ENCODE peak calls at places on chromosomes 5 and 9, in nine cellular contexts. T, B, X, O, I, E, Y, V and J are unnamed samples.
A peak's percentile ranks its signal among the peaks of the same experiment; 100 is the strongest.

GRCh38 chr9:129177791-129178578 is at the start of gene IER5L:
- DNase-seq in T (peak; percentile 77), B (no peak), X (peak; percentile 97), O (peak; percentile 96), I (peak; percentile 97), E (peak; percentile 95), Y (peak; percentile 96), V (peak; percentile 97), J (peak; percentile 93)

GRCh38 chr9:20624201-20625002 is 2.1 kb upstream of the MLLT3 start:
- DNase-seq in T (no peak), B (peak; percentile 15), X (peak; percentile 38), O (peak; percentile 60), I (peak; percentile 75), E (peak; percentile 84), Y (peak; percentile 63), V (peak; percentile 67), J (peak; percentile 42)

GRCh38 chr9:36572515-36573418 is at the start of gene MELK:
- DNase-seq in T (no peak), B (no peak), X (peak; percentile 86), O (peak; percentile 88), I (peak; percentile 90), E (peak; percentile 82), Y (peak; percentile 81), V (peak; percentile 93), J (peak; percentile 75)

GRCh38 chr5:143001764-143002351 is 231.7 kb downstream of the ARHGAP26 start:
- DNase-seq in T (no peak), B (no peak), X (no peak), O (no peak), I (peak; percentile 17), E (no peak), Y (no peak), V (no peak), J (no peak)

GRCh38 chr5:22699319-22699718 is 153.8 kb downstream of the CDH12 start:
- DNase-seq in T (no peak), B (no peak), X (no peak), O (no peak), I (no peak), E (no peak), Y (no peak), V (no peak), J (no peak)

GRCh38 chr5:151345808-151346478 is 1.4 kb downstream of the SLC36A2 start:
- DNase-seq in T (peak; percentile 15), B (no peak), X (no peak), O (no peak), I (no peak), E (no peak), Y (no peak), V (no peak), J (no peak)

GRCh38 chr5:40570408-40571129 is 109.1 kb upstream of the PTGER4 start:
- DNase-seq in T (peak; percentile 45), B (peak; percentile 78), X (no peak), O (no peak), I (peak; percentile 57), E (peak; percentile 43), Y (no peak), V (no peak), J (no peak)

GRCh38 chr9:116910201-116910600 is 223.1 kb downstream of the TRIM32 start:
- DNase-seq in T (no peak), B (no peak), X (no peak), O (no peak), I (no peak), E (no peak), Y (no peak), V (no peak), J (no peak)

GRCh38 chr5:93340881-93341280 is 240.1 kb downstream of the NR2F1-AS1 start:
- DNase-seq in T (no peak), B (no peak), X (no peak), O (no peak), I (no peak), E (no peak), Y (no peak), V (peak; percentile 24), J (no peak)

GRCh38 chr5:58502032-58502431 is 10.8 kb downstream of the GAPT start:
- DNase-seq in T (no peak), B (no peak), X (no peak), O (no peak), I (no peak), E (no peak), Y (no peak), V (no peak), J (no peak)

GRCh38 chr5:102971693-102972293 is 148.1 kb downstream of the GIN1 start:
- DNase-seq in T (peak; percentile 7), B (no peak), X (no peak), O (no peak), I (peak; percentile 5), E (peak; percentile 42), Y (no peak), V (no peak), J (no peak)

GRCh38 chr5:936149-937144 is 43.8 kb downstream of the TRIP13 start:
- DNase-seq in T (no peak), B (no peak), X (peak; percentile 22), O (no peak), I (no peak), E (no peak), Y (no peak), V (no peak), J (no peak)

GRCh38 chr5:92652735-92653134 is 928.3 kb downstream of the NR2F1-AS1 start:
- DNase-seq in T (no peak), B (no peak), X (no peak), O (no peak), I (no peak), E (no peak), Y (no peak), V (no peak), J (no peak)

GRCh38 chr5:14901462-14902051 is 30.0 kb upstream of the ANKH start:
- DNase-seq in T (no peak), B (no peak), X (peak; percentile 43), O (no peak), I (no peak), E (no peak), Y (no peak), V (no peak), J (no peak)

GRCh38 chr5:171355302-171355724 is 32.3 kb upstream of the NPM1 start:
- DNase-seq in T (no peak), B (no peak), X (no peak), O (no peak), I (no peak), E (no peak), Y (no peak), V (no peak), J (no peak)

GRCh38 chr5:75048457-75048953 is 3.9 kb downstream of the GCNT4 start:
- DNase-seq in T (no peak), B (no peak), X (no peak), O (no peak), I (no peak), E (no peak), Y (no peak), V (no peak), J (no peak)

GRCh38 chr5:75051217-75051751 is 1.1 kb downstream of the GCNT4 start:
- DNase-seq in T (no peak), B (no peak), X (peak; percentile 57), O (no peak), I (no peak), E (no peak), Y (peak; percentile 70), V (no peak), J (peak; percentile 49)

GRCh38 chr5:75052461-75053285 is at the start of gene GCNT4:
- DNase-seq in T (no peak), B (no peak), X (peak; percentile 42), O (peak; percentile 48), I (no peak), E (peak; percentile 56), Y (peak; percentile 52), V (peak; percentile 26), J (peak; percentile 60)

GRCh38 chr5:75049581-75050274 is 2.6 kb downstream of the GCNT4 start:
- DNase-seq in T (no peak), B (peak; percentile 61), X (peak; percentile 74), O (peak; percentile 51), I (peak; percentile 45), E (peak; percentile 83), Y (peak; percentile 70), V (peak; percentile 63), J (peak; percentile 85)

DNA sequence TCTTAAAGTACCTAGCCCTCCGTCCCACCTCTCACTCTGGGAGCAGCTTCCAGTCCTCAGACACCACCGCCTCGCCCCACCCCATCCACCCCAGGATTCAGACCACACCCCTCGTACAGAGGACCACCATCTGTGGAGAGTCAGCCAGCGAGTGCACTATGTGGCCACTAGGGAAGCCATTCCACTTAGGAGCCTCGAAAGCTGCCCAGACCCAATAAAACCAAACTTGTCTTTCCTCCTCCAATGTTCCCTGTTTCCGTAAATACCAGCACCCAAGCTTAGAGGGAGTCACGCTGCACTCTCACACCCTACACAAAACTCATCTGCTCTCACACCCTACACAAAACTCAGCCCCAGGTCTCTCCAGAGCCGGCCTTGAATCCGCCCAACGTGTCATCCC is 1.9 kb downstream of the GCNT4 start:
- DNase-seq in T (no peak), B (no peak), X (peak; percentile 42), O (peak; percentile 17), I (no peak), E (peak; percentile 58), Y (no peak), V (peak; percentile 37), J (peak; percentile 26)
- TF ChIP-seq CTCF in T (peak; percentile 50), B (peak; percentile 41), X (no peak), O (no peak), I (no peak), E (no peak), Y (peak; percentile 23), V (peak; percentile 58), J (no peak)

GRCh38 chr5:147935032-147935431 is 28.7 kb upstream of the C5orf46 start:
- DNase-seq in T (peak; percentile 45), B (peak; percentile 62), X (no peak), O (no peak), I (peak; percentile 4), E (peak; percentile 52), Y (no peak), V (no peak), J (peak; percentile 58)
- TF ChIP-seq CTCF in T (peak; percentile 56), B (peak; percentile 42), X (peak; percentile 50), O (peak; percentile 73), I (peak; percentile 65), E (peak; percentile 52), Y (peak; percentile 75), V (peak; percentile 47), J (peak; percentile 66)

DNA sequence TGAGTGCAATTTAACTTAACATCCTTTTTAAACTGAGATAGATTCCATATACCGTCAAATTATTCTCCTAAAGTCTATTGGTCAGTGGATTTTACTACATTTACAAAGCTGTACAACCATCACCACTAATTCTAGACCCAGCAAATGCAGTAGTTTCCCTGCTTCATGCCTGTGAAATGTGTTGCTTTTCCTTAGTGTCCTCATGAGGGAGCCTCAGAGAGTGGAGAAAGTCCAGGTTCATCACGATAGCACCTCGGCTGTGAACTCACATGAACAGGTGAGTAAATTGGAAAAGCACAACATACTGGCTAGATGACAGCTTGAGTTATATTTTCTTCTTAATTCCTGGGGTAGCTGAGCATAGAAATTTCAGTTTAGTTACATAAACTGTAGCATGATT is 653.7 kb downstream of the MTRR start:
- DNase-seq in T (no peak), B (no peak), X (no peak), O (no peak), I (no peak), E (no peak), Y (no peak), V (no peak), J (no peak)
- TF ChIP-seq CTCF in T (no peak), B (no peak), X (no peak), O (no peak), I (no peak), E (no peak), Y (no peak), V (no peak), J (no peak)

DNA sequence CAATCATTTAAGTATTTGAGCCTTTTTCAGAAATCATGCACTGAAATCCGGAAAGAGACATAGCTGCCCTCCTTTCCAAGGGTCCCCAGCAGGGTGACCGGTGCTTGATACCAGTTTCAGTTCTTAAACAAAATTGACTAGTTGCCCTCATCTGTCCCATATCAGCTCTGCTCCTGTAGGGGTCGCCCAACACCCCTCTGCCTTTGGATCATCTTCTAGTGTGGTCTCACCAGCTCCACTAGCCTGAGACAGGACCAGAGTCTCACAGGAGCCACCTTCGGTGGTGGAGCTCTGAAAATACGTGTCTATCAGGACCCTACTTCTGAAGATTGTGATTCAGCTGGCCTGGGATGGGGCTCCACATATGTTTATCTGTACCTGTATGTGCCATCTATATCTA is 428.2 kb downstream of the ENC1 start:
- DNase-seq in T (no peak), B (no peak), X (peak; percentile 55), O (no peak), I (peak; percentile 35), E (peak; percentile 39), Y (no peak), V (peak; percentile 47), J (peak; percentile 48)
- TF ChIP-seq CTCF in T (peak; percentile 56), B (peak; percentile 45), X (peak; percentile 25), O (peak; percentile 37), I (peak; percentile 71), E (peak; percentile 25), Y (no peak), V (peak; percentile 65), J (no peak)